ENCODE peak calls at places on chromosomes 7 and 10, in four cellular contexts. O is tibial nerve, Q is H9, S is neural progenitor cell. P is an unnamed sample.

GRCh38 chr7:35252584-35252983 is 1.3 kb downstream of the TBX20 start:
- DNase-seq in O (no peak), Q (no peak), S (no peak), P (no peak)

GRCh38 chr7:28474267-28474618 is 61.9 kb downstream of the CREB5 start:
- DNase-seq in O (no peak), Q (no peak), S (no peak), P (no peak)

GRCh38 chr7:151017953-151018420 is 6.3 kb downstream of the ATG9B start:
- DNase-seq in O (peak), Q (peak), S (peak), P (peak)

GRCh38 chr7:22858640-22859561 is 36.3 kb upstream of the TOMM7 start:
- DNase-seq in O (no peak), Q (no peak), S (no peak), P (no peak)

GRCh38 chr7:103851357-103851756 is 138.1 kb downstream of the RELN start:
- DNase-seq in O (no peak), Q (no peak), S (peak), P (no peak)

GRCh38 chr10:34801066-34801738 is 13.9 kb downstream of the PARD3 start:
- DNase-seq in O (no peak), Q (no peak), S (no peak), P (no peak)

GRCh38 chr7:5532520-5533335 is 109.1 kb upstream of the TNRC18 start:
- DNase-seq in O (no peak), Q (peak), S (peak), P (no peak)

GRCh38 chr10:96442017-96442643 is 71.6 kb downstream of the TLL2 start:
- DNase-seq in O (no peak), Q (no peak), S (peak), P (peak)

GRCh38 chr10:69389827-69390490 is 26.8 kb downstream of the TACR2 start:
- DNase-seq in O (no peak), Q (peak), S (peak), P (no peak)

GRCh38 chr7:136533732-136534131 is 334.7 kb upstream of the CHRM2 start:
- DNase-seq in O (no peak), Q (no peak), S (peak), P (no peak)

GRCh38 chr10:76436367-76436766 is 1004.9 kb downstream of the LRMDA start:
- DNase-seq in O (no peak), Q (no peak), S (no peak), P (no peak)

GRCh38 chr10:89047397-89047796 is 56.8 kb downstream of the FAS start:
- DNase-seq in O (no peak), Q (no peak), S (no peak), P (no peak)

GRCh38 chr10:89043052-89043451 is 52.5 kb downstream of the FAS start:
- DNase-seq in O (no peak), Q (no peak), S (no peak), P (no peak)

GRCh38 chr10:89042547-89042946 is 51.9 kb downstream of the FAS start:
- DNase-seq in O (no peak), Q (no peak), S (no peak), P (no peak)
- TF ChIP-seq CTCF in O (no peak), Q (no peak), S (no peak), P (no peak)

DNA sequence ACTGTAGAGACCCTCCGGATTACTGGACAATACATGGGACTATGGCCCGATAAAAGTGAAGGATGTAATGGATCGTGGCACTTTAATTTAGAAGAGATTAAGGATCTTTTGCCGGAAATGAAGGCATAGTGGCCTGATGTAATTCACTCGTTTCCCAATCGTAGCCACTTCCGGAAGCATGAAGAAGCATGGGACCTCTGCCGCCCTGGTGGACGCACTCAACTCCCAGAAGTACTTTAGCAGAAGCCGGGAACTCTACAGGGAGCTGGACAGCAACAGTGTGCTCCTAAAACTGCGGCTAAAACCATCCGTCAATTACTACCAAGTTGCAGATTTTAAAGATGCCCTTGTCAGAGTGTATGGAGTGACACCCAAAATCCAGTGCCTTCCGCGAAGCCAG is 59.6 kb upstream of the NUPR2 start:
- DNase-seq in O (no peak), Q (no peak), S (no peak), P (no peak)
- TF ChIP-seq CTCF in O (no peak), Q (no peak), S (no peak), P (no peak)

GRCh38 chr10:12188656-12189055 is 7.0 kb downstream of the NUDT5 start:
- DNase-seq in O (no peak), Q (no peak), S (no peak), P (no peak)
- TF ChIP-seq CTCF in O (no peak), Q (no peak), S (no peak), P (no peak)

GRCh38 chr10:62790019-62790555 is 14.4 kb upstream of the ADO start:
- DNase-seq in O (no peak), Q (no peak), S (no peak), P (no peak)
- TF ChIP-seq CTCF in O (no peak), Q (no peak), S (no peak), P (no peak)

DNA sequence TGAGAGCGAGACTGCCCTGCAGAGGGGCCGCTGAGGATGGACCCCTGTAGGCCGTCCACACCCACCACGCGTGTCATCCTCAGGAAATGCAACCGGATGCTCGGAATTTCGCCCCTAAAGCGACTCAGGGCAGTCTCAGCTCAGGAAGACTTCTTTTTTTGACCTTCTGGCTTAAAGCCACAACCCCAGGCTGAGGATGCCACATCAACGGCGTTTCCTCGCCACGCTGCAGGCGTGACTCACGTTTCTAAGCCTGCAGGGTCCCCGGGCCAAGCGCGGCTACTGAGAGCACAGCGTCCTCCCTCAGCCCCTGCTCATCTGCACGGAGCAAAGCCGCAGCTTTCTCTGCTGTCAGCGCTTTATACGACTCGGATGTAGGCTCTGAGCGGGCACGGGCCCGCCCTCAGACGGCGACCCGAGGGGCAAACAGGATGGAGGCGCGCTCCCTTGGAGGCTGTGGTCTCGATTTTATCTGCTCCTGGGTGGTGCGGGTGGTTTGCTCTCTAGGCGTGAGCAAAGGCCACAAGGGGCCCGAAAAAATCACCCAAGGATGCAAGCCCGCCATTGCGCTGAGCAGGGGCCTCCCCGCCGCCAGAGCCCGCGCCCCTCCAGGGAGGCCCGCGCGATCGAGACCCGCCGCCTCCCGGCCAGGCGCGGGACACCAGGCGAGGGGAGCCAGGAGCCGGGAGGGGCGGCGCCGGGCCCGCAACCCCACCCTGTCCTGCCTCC is 726 bp upstream of the INSIG1 start:
- DNase-seq in O (no peak), Q (peak), S (peak), P (no peak)
- TF ChIP-seq CTCF in O (peak), Q (peak), S (peak), P (peak)

GRCh38 chr10:93073539-93074136 is at the start of gene CYP26A1:
- DNase-seq in O (no peak), Q (peak), S (peak), P (no peak)

GRCh38 chr10:93075369-93076221 is 1.9 kb downstream of the CYP26A1 start:
- DNase-seq in O (no peak), Q (no peak), S (peak), P (no peak)

GRCh38 chr10:93072713-93073538 is 767 bp upstream of the CYP26A1 start:
- DNase-seq in O (no peak), Q (peak), S (peak), P (no peak)

GRCh38 chr10:93074597-93075368 is 1.1 kb downstream of the CYP26A1 start:
- DNase-seq in O (no peak), Q (peak), S (peak), P (no peak)

GRCh38 chr10:93074137-93074596 is 474 bp downstream of the CYP26A1 start:
- DNase-seq in O (no peak), Q (peak), S (peak), P (no peak)
- TF ChIP-seq CTCF in O (no peak), Q (peak), S (peak), P (peak)

P was measured in osteocyte.